ENCODE peak calls at places on chromosomes 16 and 17, in four cellular contexts. One of them, this sample, is unnamed.

GRCh38 chr16:78175287-78175686 is 75.8 kb downstream of the WWOX start:
- DNase-seq in GM12878: no peak
- DNase-seq in HCT116: no peak
- DNase-seq in SK-N-SH: no peak
- DNase-seq in this sample: no peak

GRCh38 chr16:2039286-2040030 is 8.2 kb downstream of the NTHL1 start:
- DNase-seq in HCT116: no peak
- DNase-seq in SK-N-SH: peak; percentile 83
- DNase-seq in GM12878: no peak
- DNase-seq in this sample: peak; percentile 90

GRCh38 chr16:66344533-66345145 is 21.9 kb upstream of the CDH5 start:
- DNase-seq in HCT116: no peak
- DNase-seq in SK-N-SH: no peak
- DNase-seq in GM12878: no peak
- DNase-seq in this sample: peak; percentile 29

GRCh38 chr16:49280022-49280741 is 1.5 kb downstream of the CBLN1 start:
- DNase-seq in HCT116: no peak
- DNase-seq in GM12878: no peak
- DNase-seq in SK-N-SH: peak; percentile 53
- DNase-seq in this sample: no peak

GRCh38 chr16:47956881-47957280 is 198.9 kb downstream of the ABCC12 start:
- DNase-seq in HCT116: no peak
- DNase-seq in SK-N-SH: no peak
- DNase-seq in GM12878: no peak
- DNase-seq in this sample: no peak

GRCh38 chr16:2032285-2033056 is 5.8 kb downstream of the NHERF2 start:
- DNase-seq in GM12878: no peak
- DNase-seq in HCT116: no peak
- DNase-seq in SK-N-SH: no peak
- DNase-seq in this sample: no peak

GRCh38 chr17:44417553-44417952 is 28.1 kb upstream of the ITGA2B start:
- DNase-seq in HCT116: peak; percentile 29
- DNase-seq in GM12878: peak; percentile 51
- DNase-seq in SK-N-SH: no peak
- DNase-seq in this sample: peak; percentile 20

GRCh38 chr16:50631249-50631984 is 49.7 kb downstream of the SNX20 start:
- DNase-seq in SK-N-SH: no peak
- DNase-seq in GM12878: no peak
- DNase-seq in HCT116: no peak
- DNase-seq in this sample: no peak

GRCh38 chr17:76726231-76726765 is at the start of gene JMJD6:
- DNase-seq in GM12878: peak; percentile 86
- DNase-seq in SK-N-SH: peak; percentile 99
- DNase-seq in HCT116: peak; percentile 97
- DNase-seq in this sample: peak; percentile 93

GRCh38 chr17:19370493-19370960 is 7.8 kb upstream of the MAPK7 start:
- DNase-seq in SK-N-SH: no peak
- DNase-seq in HCT116: no peak
- DNase-seq in GM12878: no peak
- DNase-seq in this sample: no peak

GRCh38 chr16:27174798-27175197 is 28.5 kb upstream of the KDM8 start:
- DNase-seq in HCT116: no peak
- DNase-seq in GM12878: no peak
- DNase-seq in SK-N-SH: no peak
- DNase-seq in this sample: no peak

GRCh38 chr17:69246726-69247375 is 18.2 kb upstream of the ABCA10 start:
- DNase-seq in HCT116: peak; percentile 55
- DNase-seq in SK-N-SH: peak; percentile 39
- DNase-seq in GM12878: peak; percentile 25
- DNase-seq in this sample: peak; percentile 62

GRCh38 chr16:5756969-5757368 is 659.4 kb upstream of the EEF2KMT start:
- DNase-seq in HCT116: no peak
- DNase-seq in GM12878: no peak
- DNase-seq in SK-N-SH: no peak
- DNase-seq in this sample: no peak

GRCh38 chr17:1959871-1960569 is 65.1 kb downstream of the RTN4RL1 start:
- DNase-seq in SK-N-SH: no peak
- DNase-seq in HCT116: no peak
- DNase-seq in GM12878: no peak
- DNase-seq in this sample: no peak

GRCh38 chr17:31319253-31319661 is 2.2 kb downstream of the EVI2A start:
- DNase-seq in HCT116: no peak
- DNase-seq in GM12878: peak; percentile 72
- DNase-seq in SK-N-SH: no peak
- DNase-seq in this sample: no peak

GRCh38 chr16:4375717-4376116 is 4.1 kb downstream of the VASN start:
- DNase-seq in HCT116: no peak
- DNase-seq in SK-N-SH: no peak
- DNase-seq in GM12878: no peak
- DNase-seq in this sample: no peak

GRCh38 chr16:85086347-85087291 is 25.7 kb downstream of the CIBAR2 start:
- DNase-seq in GM12878: no peak
- DNase-seq in HCT116: peak; percentile 54
- DNase-seq in SK-N-SH: peak; percentile 83
- DNase-seq in this sample: peak; percentile 56

GRCh38 chr16:46954562-46954961 is 18.9 kb downstream of the DNAJA2 start:
- DNase-seq in HCT116: no peak
- DNase-seq in GM12878: no peak
- DNase-seq in SK-N-SH: no peak
- DNase-seq in this sample: no peak

GRCh38 chr16:56222482-56222997 is 31.3 kb downstream of the GNAO1 start:
- DNase-seq in HCT116: no peak
- DNase-seq in SK-N-SH: no peak
- DNase-seq in GM12878: no peak
- DNase-seq in this sample: no peak

GRCh38 chr16:11612110-11612981 is 25.6 kb upstream of the LITAF start:
- DNase-seq in GM12878: no peak
- DNase-seq in HCT116: peak; percentile 61
- DNase-seq in SK-N-SH: no peak
- DNase-seq in this sample: peak; percentile 83

GRCh38 chr16:81165411-81166097 is 69.4 kb upstream of the GCSH start:
- DNase-seq in SK-N-SH: no peak
- DNase-seq in GM12878: no peak
- DNase-seq in HCT116: no peak
- DNase-seq in this sample: no peak

GRCh38 chr16:705748-706188 is at the start of gene FBXL16:
- DNase-seq in GM12878: no peak
- DNase-seq in HCT116: no peak
- DNase-seq in SK-N-SH: peak; percentile 98
- DNase-seq in this sample: no peak

GRCh38 chr17:46766493-46767491 is 51.7 kb downstream of the WNT3 start:
- DNase-seq in HCT116: no peak
- DNase-seq in SK-N-SH: peak; percentile 49
- DNase-seq in GM12878: no peak
- DNase-seq in this sample: no peak

GRCh38 chr17:60817187-60817586 is 139.5 kb downstream of the BCAS3 start:
- DNase-seq in HCT116: no peak
- DNase-seq in SK-N-SH: no peak
- DNase-seq in GM12878: no peak
- DNase-seq in this sample: no peak

GRCh38 chr17:41651625-41652460 is 27.5 kb upstream of the KRT17 start:
- DNase-seq in HCT116: no peak
- DNase-seq in GM12878: no peak
- DNase-seq in SK-N-SH: peak; percentile 11
- DNase-seq in this sample: no peak

GRCh38 chr17:4540224-4541040 is 14.8 kb downstream of the MYBBP1A start:
- DNase-seq in GM12878: no peak
- DNase-seq in HCT116: no peak
- DNase-seq in SK-N-SH: no peak
- DNase-seq in this sample: peak; percentile 59

GRCh38 chr16:46620265-46621005 is 744 bp downstream of the SHCBP1 start:
- DNase-seq in SK-N-SH: no peak
- DNase-seq in HCT116: no peak
- DNase-seq in GM12878: no peak
- DNase-seq in this sample: no peak

GRCh38 chr16:84741351-84741791 is 41.6 kb downstream of the USP10 start:
- DNase-seq in GM12878: no peak
- DNase-seq in HCT116: no peak
- DNase-seq in SK-N-SH: no peak
- DNase-seq in this sample: no peak

GRCh38 chr17:80224683-80225082 is 4.5 kb downstream of the SLC26A11 start:
- DNase-seq in HCT116: no peak
- DNase-seq in GM12878: no peak
- DNase-seq in SK-N-SH: no peak
- DNase-seq in this sample: no peak

GRCh38 chr17:494601-495195 is 142.1 kb upstream of the RPH3AL start:
- DNase-seq in HCT116: no peak
- DNase-seq in GM12878: no peak
- DNase-seq in SK-N-SH: no peak
- DNase-seq in this sample: no peak

GRCh38 chr16:2470603-2471015 is 488 bp upstream of the NTN3 start:
- DNase-seq in SK-N-SH: no peak
- DNase-seq in HCT116: no peak
- DNase-seq in GM12878: no peak
- DNase-seq in this sample: no peak

GRCh38 chr16:18803569-18804462 is 2.5 kb upstream of the ARL6IP1 start:
- DNase-seq in SK-N-SH: no peak
- DNase-seq in HCT116: no peak
- DNase-seq in GM12878: no peak
- DNase-seq in this sample: no peak

DNA sequence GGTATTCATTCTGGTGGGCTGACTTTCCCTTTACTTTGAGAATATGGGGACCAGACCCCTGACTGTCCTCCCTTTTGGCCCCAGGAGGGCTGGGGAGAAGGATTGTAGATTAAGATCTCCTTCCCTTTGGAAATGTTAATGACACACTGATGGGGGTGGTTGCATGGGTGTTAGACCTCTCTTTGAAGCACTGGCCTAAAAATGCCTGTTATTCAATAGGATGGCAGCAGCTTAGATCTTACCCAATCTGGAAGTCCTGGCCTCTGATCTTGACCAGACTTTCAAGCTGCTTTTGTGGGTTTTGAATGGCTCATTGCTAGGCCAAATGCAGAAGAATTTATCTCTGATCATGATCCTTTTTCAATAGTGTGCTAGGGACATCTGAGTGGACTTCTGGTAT is 25.7 kb downstream of the MAP3K3 start:
- DNase-seq in GM12878: no peak
- DNase-seq in HCT116: no peak
- DNase-seq in SK-N-SH: no peak
- DNase-seq in this sample: no peak
- TF ChIP-seq SIN3A in GM12878: no peak
- TF ChIP-seq SIN3A in HCT116: no peak
- TF ChIP-seq SIN3A in SK-N-SH: no peak
- TF ChIP-seq SIN3A in this sample: no peak

GRCh38 chr16:82783933-82784566 is 157.3 kb downstream of the CDH13 start:
- DNase-seq in SK-N-SH: no peak
- DNase-seq in GM12878: no peak
- DNase-seq in HCT116: no peak
- DNase-seq in this sample: no peak

GRCh38 chr16:82782715-82783251 is 156.0 kb downstream of the CDH13 start:
- DNase-seq in HCT116: no peak
- DNase-seq in SK-N-SH: no peak
- DNase-seq in GM12878: no peak
- DNase-seq in this sample: no peak

GRCh38 chr16:82788225-82788624 is 161.5 kb downstream of the CDH13 start:
- DNase-seq in SK-N-SH: no peak
- DNase-seq in HCT116: no peak
- DNase-seq in GM12878: no peak
- DNase-seq in this sample: no peak

GRCh38 chr16:82788919-82789318 is 162.2 kb downstream of the CDH13 start:
- DNase-seq in GM12878: no peak
- DNase-seq in SK-N-SH: no peak
- DNase-seq in HCT116: no peak
- DNase-seq in this sample: no peak

GRCh38 chr16:82784567-82784956 is 157.8 kb downstream of the CDH13 start:
- DNase-seq in GM12878: no peak
- DNase-seq in SK-N-SH: no peak
- DNase-seq in HCT116: no peak
- DNase-seq in this sample: no peak
- TF ChIP-seq SIN3A in GM12878: no peak
- TF ChIP-seq SIN3A in SK-N-SH: no peak
- TF ChIP-seq SIN3A in HCT116: no peak
- TF ChIP-seq SIN3A in this sample: no peak

DNA sequence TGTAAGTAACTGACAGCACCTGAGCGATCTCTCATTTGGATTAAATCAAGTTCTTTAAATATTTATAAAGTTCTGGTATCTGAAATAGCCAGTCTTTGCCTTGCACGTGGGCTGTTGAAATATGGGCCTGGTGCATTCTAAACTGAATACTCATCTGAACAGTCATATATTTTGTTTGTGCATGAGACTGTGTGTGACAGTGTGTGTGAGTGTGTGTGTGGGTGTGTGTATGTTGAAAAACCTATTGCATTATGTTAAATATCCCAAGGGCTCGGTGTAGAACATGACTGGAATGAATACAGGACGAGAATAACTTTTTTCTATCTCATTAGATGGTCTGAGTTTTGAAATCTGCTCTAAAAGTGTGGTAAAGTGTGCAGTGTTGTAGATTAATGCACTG is 82.4 kb upstream of the TOX3 start:
- DNase-seq in SK-N-SH: no peak
- DNase-seq in GM12878: no peak
- DNase-seq in HCT116: no peak
- DNase-seq in this sample: no peak
- TF ChIP-seq SIN3A in SK-N-SH: no peak
- TF ChIP-seq SIN3A in GM12878: no peak
- TF ChIP-seq SIN3A in HCT116: no peak
- TF ChIP-seq SIN3A in this sample: no peak

GRCh38 chr17:64180089-64180488 is 50.1 kb upstream of the ERN1 start:
- DNase-seq in SK-N-SH: no peak
- DNase-seq in HCT116: no peak
- DNase-seq in GM12878: no peak
- DNase-seq in this sample: no peak
- TF ChIP-seq SIN3A in SK-N-SH: no peak
- TF ChIP-seq SIN3A in HCT116: no peak
- TF ChIP-seq SIN3A in GM12878: no peak
- TF ChIP-seq SIN3A in this sample: no peak

DNA sequence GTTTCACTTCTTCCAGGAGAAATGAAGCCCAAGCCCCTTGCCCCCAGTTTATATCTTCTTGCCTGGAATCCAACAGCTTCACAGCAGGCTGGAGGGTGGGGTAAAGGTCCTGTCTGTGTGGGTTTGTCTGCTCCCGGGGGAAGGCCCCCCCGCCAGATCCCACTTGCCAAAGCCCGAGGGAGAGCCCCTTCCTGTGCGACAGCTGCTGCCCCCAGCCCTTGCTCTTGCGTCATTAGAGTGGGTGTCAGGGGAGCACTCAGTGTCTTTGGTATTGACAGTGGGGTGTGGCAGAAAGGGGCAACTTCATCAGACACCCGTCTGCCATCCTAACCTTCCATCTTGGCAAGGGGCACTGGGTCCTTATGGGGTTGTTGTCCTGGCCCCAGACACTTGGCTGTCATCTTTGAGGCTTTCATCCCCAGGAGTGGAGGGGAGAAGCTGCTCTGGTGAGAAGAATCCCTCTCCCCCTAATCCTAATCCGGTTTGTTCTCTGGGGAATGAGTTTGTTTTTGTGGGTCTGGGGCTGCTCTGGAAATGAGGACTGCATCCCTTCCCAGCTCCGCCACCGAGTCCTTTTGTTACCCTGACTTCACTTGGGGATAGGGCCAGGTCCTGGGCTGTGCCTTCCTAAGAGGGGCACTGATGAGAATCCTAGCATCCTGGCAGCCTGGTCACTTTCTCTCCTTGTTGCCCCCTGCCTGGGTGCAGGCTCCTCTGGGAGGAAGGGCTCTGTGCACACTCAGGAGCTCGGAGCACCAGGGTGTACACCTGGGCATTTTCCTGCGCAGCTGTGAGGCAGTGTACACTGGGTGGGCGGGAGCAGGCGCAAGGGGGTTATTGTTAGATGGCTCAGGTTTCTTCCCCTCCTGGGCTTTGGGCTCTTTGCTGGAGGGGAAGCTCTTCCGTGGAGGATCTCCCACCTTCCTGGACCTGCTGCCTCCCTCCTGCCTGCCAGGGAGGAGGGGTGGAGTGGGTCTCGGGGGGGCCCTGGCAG is 21.1 kb downstream of the GJD3 start:
- DNase-seq in SK-N-SH: no peak
- DNase-seq in GM12878: no peak
- DNase-seq in HCT116: no peak
- DNase-seq in this sample: no peak
- TF ChIP-seq SIN3A in SK-N-SH: no peak
- TF ChIP-seq SIN3A in GM12878: no peak
- TF ChIP-seq SIN3A in HCT116: no peak
- TF ChIP-seq SIN3A in this sample: no peak